ENCODE peak calls at places on chromosomes 16 and 17, in six cellular contexts. Y, D, R, K, L and O are unnamed samples.

GRCh38 chr17:55845385-55845784 is 94.5 kb downstream of the PCTP start:
- DNase-seq in R (peak), K (peak), L (peak), Y (peak), D (peak), O (peak)

GRCh38 chr17:57823469-57824401 is 26.1 kb downstream of the MRPS23 start:
- DNase-seq in R (no peak), K (no peak), Y (peak), D (no peak), L (no peak), O (peak)

GRCh38 chr17:78387982-78388941 is 9.8 kb downstream of the PGS1 start:
- DNase-seq in L (no peak), K (peak), D (no peak), Y (peak), R (no peak), O (peak)

GRCh38 chr17:33982872-33983271 is 272.2 kb upstream of the CCL2 start:
- DNase-seq in R (no peak), L (no peak), Y (no peak), K (no peak), D (no peak), O (no peak)

GRCh38 chr16:87762071-87762571 is 3.7 kb downstream of the KLHDC4 start:
- DNase-seq in L (no peak), R (no peak), D (no peak), K (no peak), Y (no peak), O (no peak)

GRCh38 chr17:55114283-55114682 is 145.7 kb downstream of the STXBP4 start:
- DNase-seq in K (no peak), Y (no peak), L (no peak), D (no peak), R (no peak), O (no peak)

GRCh38 chr17:38563362-38564253 is 42.1 kb downstream of the SRCIN1 start:
- DNase-seq in Y (no peak), D (peak), L (no peak), R (peak), K (no peak), O (no peak)

GRCh38 chr17:82876602-82877391 is 37.0 kb upstream of the ZNF750 start:
- DNase-seq in R (no peak), Y (peak), K (peak), D (peak), L (no peak), O (peak)

GRCh38 chr16:1900452-1900774 is 17.8 kb downstream of the HS3ST6 start:
- DNase-seq in K (peak), Y (no peak), L (no peak), R (no peak), D (no peak), O (no peak)

GRCh38 chr16:87829988-87830672 is 39.2 kb downstream of the SLC7A5 start:
- DNase-seq in L (no peak), R (no peak), K (no peak), D (no peak), Y (no peak), O (no peak)

GRCh38 chr17:6455321-6455705 is 11.1 kb downstream of the PIMREG start:
- DNase-seq in Y (peak), D (peak), L (no peak), R (no peak), K (peak), O (no peak)
- H3K14ac ChIP-seq in Y (no peak), D (peak), L (peak), R (no peak), K (no peak), O (no peak)

GRCh38 chr16:55116165-55116894 is 185.7 kb downstream of the IRX5 start:
- DNase-seq in L (no peak), R (no peak), K (no peak), Y (peak), D (no peak), O (peak)
- H3K14ac ChIP-seq in L (no peak), R (no peak), K (no peak), Y (no peak), D (no peak), O (no peak)

GRCh38 chr16:63877401-63877800 is 1244.5 kb downstream of the CDH11 start:
- DNase-seq in R (no peak), K (no peak), D (no peak), Y (no peak), L (no peak), O (no peak)
- H3K14ac ChIP-seq in R (no peak), K (no peak), D (no peak), Y (no peak), L (no peak), O (no peak)

DNA sequence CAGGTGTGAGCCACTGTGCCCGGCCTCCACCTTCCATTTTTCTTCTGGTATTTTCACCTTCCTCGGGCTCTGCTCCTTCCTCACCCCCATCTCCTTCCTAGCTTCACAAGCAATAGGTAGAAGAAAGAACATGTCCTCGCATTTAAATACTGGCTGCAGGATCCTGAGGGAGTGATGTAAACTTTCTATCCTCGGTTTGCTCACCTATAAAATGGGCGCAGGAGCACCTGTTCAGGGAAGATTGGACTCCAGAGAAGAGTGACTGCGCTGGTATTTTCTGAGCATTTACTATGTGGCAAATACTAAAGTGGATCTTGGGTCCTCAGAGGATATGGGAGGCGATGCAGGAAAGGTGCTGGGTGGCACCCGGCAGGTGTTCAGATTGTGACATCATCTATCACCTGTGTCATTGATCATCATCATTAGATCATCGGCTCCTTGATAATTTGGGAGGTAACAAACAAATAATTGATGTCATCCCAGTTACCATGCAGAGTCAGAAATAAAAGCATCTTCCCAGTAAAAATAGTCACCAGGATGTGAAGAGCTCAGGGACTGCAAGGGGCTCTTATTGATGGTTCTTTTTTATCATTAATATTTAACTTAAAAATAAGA is 72.8 kb downstream of the FOXL1 start:
- DNase-seq in K (no peak), D (no peak), Y (no peak), L (no peak), R (no peak), O (no peak)
- H3K14ac ChIP-seq in K (no peak), D (no peak), Y (no peak), L (no peak), R (no peak), O (no peak)

GRCh38 chr16:69858196-69859104 is 92.7 kb upstream of the CLEC18A start:
- DNase-seq in R (no peak), K (peak), L (no peak), D (no peak), Y (no peak), O (no peak)

GRCh38 chr16:69863882-69864281 is 87.3 kb upstream of the CLEC18A start:
- DNase-seq in R (no peak), K (no peak), D (no peak), L (no peak), Y (no peak), O (no peak)

GRCh38 chr16:69860233-69861231 is 90.6 kb upstream of the CLEC18A start:
- DNase-seq in L (no peak), K (peak), D (no peak), R (no peak), Y (no peak), O (no peak)

GRCh38 chr16:69859105-69859969 is 91.8 kb upstream of the CLEC18A start:
- DNase-seq in L (peak), R (peak), Y (no peak), K (peak), D (peak), O (no peak)

GRCh38 chr16:69861276-69862030 is 89.7 kb upstream of the CLEC18A start:
- DNase-seq in D (no peak), Y (peak), K (no peak), L (no peak), R (no peak), O (peak)
- H3K14ac ChIP-seq in D (no peak), Y (no peak), K (no peak), L (no peak), R (no peak), O (no peak)

DNA sequence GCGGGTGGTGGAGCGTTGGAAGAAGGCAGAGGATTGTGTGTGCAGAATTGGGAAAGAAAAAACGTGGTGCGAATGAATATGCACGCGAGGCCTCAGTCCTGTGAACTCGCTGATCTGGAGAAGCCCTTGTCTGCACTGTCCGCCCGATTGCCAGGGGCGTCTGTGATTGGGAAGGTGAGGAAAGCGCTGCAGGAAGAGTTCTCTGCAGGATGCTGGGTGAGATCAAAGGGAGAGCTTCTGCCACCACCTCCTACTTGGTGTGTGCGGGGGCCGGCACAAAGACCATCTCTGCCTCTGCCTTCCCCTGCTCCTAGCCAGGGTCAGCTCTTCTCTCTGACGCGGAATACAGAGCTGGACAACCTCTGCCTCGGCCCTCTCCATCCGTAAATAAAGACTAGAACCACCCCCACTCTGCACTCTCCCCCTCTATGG is 841 bp upstream of the RAB5C start:
- DNase-seq in D (peak), K (peak), R (no peak), Y (no peak), L (no peak), O (peak)
- H3K14ac ChIP-seq in D (peak), K (peak), R (no peak), Y (peak), L (no peak), O (no peak)

DNA sequence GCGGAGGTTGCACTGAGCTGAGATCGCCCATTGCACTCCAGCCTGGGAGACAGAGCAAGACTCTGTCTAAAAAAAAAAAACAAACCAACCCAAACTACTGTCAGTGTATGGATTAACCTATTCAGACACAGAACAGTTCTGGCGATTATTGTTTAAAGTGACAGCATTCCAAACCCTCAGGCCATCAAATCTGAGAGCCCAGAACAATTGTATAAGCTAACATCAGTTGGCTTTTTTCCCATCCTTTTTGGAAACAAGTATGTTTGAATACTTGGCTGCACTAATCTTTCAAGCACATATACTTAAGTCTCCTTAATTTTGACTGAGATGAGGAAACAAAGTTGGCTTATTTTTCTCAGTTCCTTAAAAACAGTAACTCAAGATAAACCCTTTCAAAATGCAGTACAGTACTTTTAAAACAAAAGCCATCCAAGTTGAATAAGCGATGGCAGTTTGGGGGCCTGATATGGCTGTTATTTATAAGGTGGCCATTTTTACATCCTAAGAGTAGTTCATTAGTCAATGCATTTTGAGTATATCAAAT is 1.4 kb downstream of the ZSWIM7 start:
- DNase-seq in Y (no peak), R (no peak), D (no peak), L (no peak), K (peak), O (no peak)
- H3K14ac ChIP-seq in Y (no peak), R (no peak), D (no peak), L (no peak), K (no peak), O (no peak)

GRCh38 chr17:4935650-4936049 is 3.6 kb downstream of the GP1BA start:
- DNase-seq in Y (no peak), D (no peak), R (no peak), K (no peak), L (no peak), O (no peak)

GRCh38 chr17:4934173-4934979 is 2.3 kb downstream of the GP1BA start:
- DNase-seq in L (no peak), D (peak), Y (peak), K (peak), R (no peak), O (peak)

GRCh38 chr17:4931974-4932373 is at the start of gene GP1BA:
- DNase-seq in K (no peak), L (no peak), Y (no peak), D (no peak), R (no peak), O (no peak)

GRCh38 chr17:4932756-4933155 is 679 bp downstream of the GP1BA start:
- DNase-seq in L (no peak), D (no peak), Y (no peak), R (no peak), K (no peak), O (no peak)

DNA sequence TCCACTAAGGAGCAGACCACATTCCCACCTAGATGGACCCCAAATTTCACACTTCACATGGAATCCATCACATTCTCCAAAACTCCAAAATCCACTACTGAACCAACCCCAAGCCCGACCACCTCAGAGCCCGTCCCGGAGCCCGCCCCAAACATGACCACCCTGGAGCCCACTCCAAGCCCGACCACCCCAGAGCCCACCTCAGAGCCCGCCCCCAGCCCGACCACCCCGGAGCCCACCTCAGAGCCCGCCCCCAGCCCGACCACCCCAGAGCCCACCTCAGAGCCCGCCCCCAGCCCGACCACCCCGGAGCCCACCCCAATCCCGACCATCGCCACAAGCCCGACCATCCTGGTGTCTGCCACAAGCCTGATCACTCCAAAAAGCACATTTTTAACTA is 1.6 kb downstream of the GP1BA start:
- DNase-seq in L (no peak), D (no peak), Y (no peak), R (no peak), K (no peak), O (no peak)
- H3K14ac ChIP-seq in L (no peak), D (no peak), Y (no peak), R (no peak), K (no peak), O (no peak)

GRCh38 chr16:77376358-77376757 is 58.5 kb downstream of the ADAMTS18 start:
- DNase-seq in R (no peak), L (no peak), Y (no peak), K (no peak), D (peak), O (no peak)
- H3K14ac ChIP-seq in R (no peak), L (no peak), Y (no peak), K (no peak), D (no peak), O (no peak)

DNA sequence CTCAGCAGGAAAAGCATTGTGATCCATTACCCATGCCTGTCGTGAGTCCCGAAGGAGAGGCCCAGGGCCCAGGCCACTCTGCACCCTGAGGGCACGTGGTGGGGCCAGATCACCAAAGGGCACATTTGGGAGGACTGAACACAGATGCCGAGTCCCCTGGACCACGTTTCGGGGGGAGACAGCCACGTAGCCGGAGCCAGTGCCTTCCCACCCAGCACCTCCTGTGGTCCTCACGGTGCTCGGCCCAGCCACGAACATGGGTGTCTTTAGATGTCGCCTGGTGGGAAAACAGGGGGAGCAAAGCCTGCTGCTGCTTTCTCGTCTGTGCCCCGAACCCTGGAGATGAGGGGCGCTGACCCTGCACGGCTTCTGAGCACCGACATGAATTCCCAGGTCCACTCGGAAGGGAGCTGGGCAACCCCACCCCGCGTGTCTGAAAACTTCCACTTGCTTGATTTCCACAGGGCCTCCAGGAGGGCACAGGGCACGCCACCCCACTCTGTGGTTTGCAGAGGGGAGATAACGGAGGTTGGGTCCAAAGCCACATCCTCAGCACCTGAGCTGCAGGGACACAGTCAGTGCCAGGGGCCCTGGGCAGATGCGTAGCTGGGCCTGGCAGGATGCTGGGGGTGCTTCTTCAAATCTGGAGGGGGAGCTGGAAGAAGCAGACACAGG is 14.4 kb downstream of the CBFA2T3 start:
- DNase-seq in D (no peak), R (no peak), L (no peak), Y (no peak), K (no peak), O (no peak)
- H3K14ac ChIP-seq in D (no peak), R (no peak), L (no peak), Y (no peak), K (no peak), O (no peak)